ENCODE peak calls at places on chromosome 1, in seven cellular contexts. L is GM19239; D is ovary; C is caudate nucleus; B is occipital lobe; T is cardiac muscle cell; P is stimulated activated CD8-positive, alpha-beta memory T cell treated with anti-CD3 and anti-CD28 coated beads, Interleukin-2, amount 100 ng/mL, for 48 hours. J is an unnamed sample.

GRCh38 chr1:228930479-228930957 is 195.2 kb downstream of the RHOU start:
- DNase-seq in L (no peak), D (no peak), C (no peak), B (no peak), T (peak), P (no peak), J (no peak)

GRCh38 chr1:196372896-196373536 is 235.2 kb downstream of the KCNT2 start:
- DNase-seq in L (no peak), D (no peak), C (no peak), B (no peak), T (peak), P (no peak), J (peak)

GRCh38 chr1:110677016-110677415 is 2.3 kb upstream of the KCNA3 start:
- DNase-seq in L (no peak), D (no peak), C (no peak), B (no peak), T (no peak), P (no peak), J (no peak)

GRCh38 chr1:15258828-15259588 is 12.0 kb downstream of the FHAD1 start:
- DNase-seq in L (no peak), D (peak), C (no peak), B (no peak), T (no peak), P (no peak), J (no peak)

GRCh38 chr1:41045740-41046139 is 24.2 kb upstream of the SLFNL1 start:
- DNase-seq in L (no peak), D (no peak), C (no peak), B (no peak), T (no peak), P (no peak), J (no peak)

GRCh38 chr1:108557311-108557710 is 2.6 kb upstream of the EEIG2 start:
- DNase-seq in L (no peak), D (no peak), C (no peak), B (no peak), T (no peak), P (no peak), J (no peak)

GRCh38 chr1:81912383-81912782 is 111.6 kb downstream of the ADGRL2 start:
- DNase-seq in L (no peak), D (no peak), C (no peak), B (no peak), T (no peak), P (no peak), J (no peak)

GRCh38 chr1:203480084-203480483 is 4.5 kb downstream of the PRELP start:
- DNase-seq in L (no peak), D (peak), C (no peak), B (no peak), T (no peak), P (no peak), J (no peak)

GRCh38 chr1:173496757-173497323 is 19.7 kb downstream of the PRDX6 start:
- DNase-seq in L (no peak), D (no peak), C (no peak), B (no peak), T (no peak), P (no peak), J (no peak)

GRCh38 chr1:213997031-213997771 is 9.4 kb downstream of the PROX1 start:
- DNase-seq in L (no peak), D (no peak), C (peak), B (no peak), T (no peak), P (no peak), J (no peak)

GRCh38 chr1:36099681-36100341 is 11.1 kb downstream of the ADPRS start:
- DNase-seq in L (peak), D (peak), C (peak), B (peak), T (peak), P (peak), J (peak)

GRCh38 chr1:20321573-20321972 is 30.9 kb downstream of the VWA5B1 start:
- DNase-seq in L (no peak), D (no peak), C (no peak), B (no peak), T (no peak), P (no peak), J (no peak)

GRCh38 chr1:3352084-3352951 is 102.1 kb upstream of the ARHGEF16 start:
- DNase-seq in L (no peak), D (peak), C (no peak), B (peak), T (peak), P (no peak), J (no peak)

GRCh38 chr1:172148213-172148612 is 272.3 kb upstream of the C1orf105 start:
- DNase-seq in L (no peak), D (no peak), C (no peak), B (no peak), T (no peak), P (no peak), J (no peak)

GRCh38 chr1:85544689-85545203 is 35.8 kb upstream of the CCN1 start:
- DNase-seq in L (no peak), D (no peak), C (no peak), B (no peak), T (peak), P (no peak), J (no peak)

GRCh38 chr1:204013052-204013451 is 59.9 kb upstream of the SOX13 start:
- DNase-seq in L (no peak), D (no peak), C (no peak), B (no peak), T (no peak), P (no peak), J (no peak)

GRCh38 chr1:102097451-102097850 is 100.7 kb upstream of the OLFM3 start:
- DNase-seq in L (no peak), D (no peak), C (no peak), B (no peak), T (no peak), P (no peak), J (no peak)

GRCh38 chr1:26785611-26786436 is 1.9 kb upstream of the PIGV start:
- DNase-seq in L (no peak), D (no peak), C (no peak), B (no peak), T (no peak), P (no peak), J (peak)

GRCh38 chr1:109370712-109371270 is 26.9 kb downstream of the SORT1 start:
- DNase-seq in L (no peak), D (no peak), C (no peak), B (no peak), T (no peak), P (no peak), J (no peak)

GRCh38 chr1:71559880-71560279 is 479.0 kb upstream of the ZRANB2 start:
- DNase-seq in L (no peak), D (no peak), C (no peak), B (no peak), T (no peak), P (no peak), J (no peak)

GRCh38 chr1:6041432-6042062 is 4.1 kb upstream of the KCNAB2 start:
- DNase-seq in L (no peak), D (peak), C (no peak), B (no peak), T (peak), P (no peak), J (no peak)

GRCh38 chr1:116380499-116381316 is 7.7 kb downstream of the ATP1A1 start:
- DNase-seq in L (no peak), D (no peak), C (no peak), B (no peak), T (no peak), P (no peak), J (no peak)

GRCh38 chr1:187226396-187226795 is 397.6 kb downstream of the PLA2G4A start:
- DNase-seq in L (no peak), D (no peak), C (no peak), B (no peak), T (no peak), P (no peak), J (no peak)

GRCh38 chr1:245332513-245332912 is 177.7 kb downstream of the KIF26B start:
- DNase-seq in L (no peak), D (no peak), C (no peak), B (no peak), T (no peak), P (peak), J (no peak)

GRCh38 chr1:203153051-203153988 is 22.3 kb downstream of the MYBPH start:
- DNase-seq in L (no peak), D (no peak), C (peak), B (peak), T (peak), P (no peak), J (no peak)